ENCODE peak calls at places on chromosomes 5 and 9, in four cellular contexts. One of them, this sample, is unnamed.
A peak's percentile ranks its signal among the peaks of the same experiment; 100 is the strongest.

GRCh38 chr5:89097103-89097502 is 214.1 kb upstream of the MEF2C start:
- DNase-seq in GM23338: peak; percentile 8
- DNase-seq in A549: no peak
- DNase-seq in PC-3: no peak
- DNase-seq in this sample: no peak

GRCh38 chr9:33167084-33167948 is at the start of gene B4GALT1:
- DNase-seq in A549: peak; percentile 87
- DNase-seq in GM23338: peak; percentile 87
- DNase-seq in PC-3: peak; percentile 86
- DNase-seq in this sample: peak; percentile 93

GRCh38 chr5:101897914-101898313 is 398.2 kb downstream of the SLCO4C1 start:
- DNase-seq in A549: no peak
- DNase-seq in GM23338: peak; percentile 53
- DNase-seq in PC-3: no peak
- DNase-seq in this sample: peak; percentile 46

GRCh38 chr5:53430618-53431252 is 49.7 kb upstream of the FST start:
- DNase-seq in GM23338: peak; percentile 41
- DNase-seq in PC-3: peak; percentile 68
- DNase-seq in A549: no peak
- DNase-seq in this sample: no peak

GRCh38 chr9:127810378-127811187 is 7.9 kb downstream of the FPGS start:
- DNase-seq in GM23338: no peak
- DNase-seq in A549: no peak
- DNase-seq in PC-3: no peak
- DNase-seq in this sample: no peak

GRCh38 chr5:171596391-171596878 is 177.0 kb downstream of the FGF18 start:
- DNase-seq in GM23338: peak; percentile 79
- DNase-seq in A549: no peak
- DNase-seq in PC-3: peak; percentile 61
- DNase-seq in this sample: peak; percentile 68

GRCh38 chr9:93296889-93297480 is 113.0 kb downstream of the WNK2 start:
- DNase-seq in PC-3: no peak
- DNase-seq in GM23338: no peak
- DNase-seq in A549: no peak
- DNase-seq in this sample: no peak

GRCh38 chr9:92671323-92671722 is 1.4 kb upstream of the IPPK start:
- DNase-seq in GM23338: peak; percentile 40
- DNase-seq in A549: peak; percentile 35
- DNase-seq in PC-3: peak; percentile 81
- DNase-seq in this sample: no peak

GRCh38 chr9:589723-590122 is 251.8 kb upstream of the DMRT1 start:
- DNase-seq in GM23338: peak; percentile 36
- DNase-seq in A549: no peak
- DNase-seq in PC-3: no peak
- DNase-seq in this sample: no peak

GRCh38 chr9:10921671-10922070 is 308.9 kb upstream of the PTPRD start:
- DNase-seq in A549: no peak
- DNase-seq in GM23338: peak; percentile 86
- DNase-seq in PC-3: no peak
- DNase-seq in this sample: no peak

GRCh38 chr5:123089971-123090640 is 1.1 kb downstream of the PRDM6 start:
- DNase-seq in GM23338: peak; percentile 71
- DNase-seq in PC-3: no peak
- DNase-seq in A549: no peak
- DNase-seq in this sample: peak; percentile 69

DNA sequence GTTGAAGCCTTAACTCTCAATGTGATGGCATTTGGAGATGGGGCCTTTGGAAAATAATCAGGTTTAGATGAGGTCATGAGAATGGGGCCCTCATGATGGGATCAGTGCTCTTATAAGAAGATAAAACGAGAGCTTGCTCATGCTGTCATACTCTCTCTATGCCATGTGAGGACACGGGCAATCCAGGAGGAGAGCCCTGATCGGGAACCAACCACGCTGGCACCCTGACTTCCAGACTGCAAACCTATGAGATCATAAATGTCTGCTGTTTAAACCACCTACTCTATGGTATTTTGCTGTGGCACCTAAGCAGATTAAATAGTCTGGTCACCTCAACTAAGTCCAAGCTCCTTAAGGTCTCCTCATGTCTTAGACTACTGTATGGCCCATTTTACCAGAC is 10.0 kb downstream of the HMGCS1 start:
- DNase-seq in PC-3: no peak
- DNase-seq in GM23338: no peak
- DNase-seq in A549: no peak
- DNase-seq in this sample: no peak
- H3K4me2 ChIP-seq in PC-3: no peak overlapping the region
- H3K4me2 ChIP-seq in GM23338: peak overlapping the region; percentile 57
- H3K4me2 ChIP-seq in A549: no peak overlapping the region
- H3K4me2 ChIP-seq in this sample: no peak overlapping the region

DNA sequence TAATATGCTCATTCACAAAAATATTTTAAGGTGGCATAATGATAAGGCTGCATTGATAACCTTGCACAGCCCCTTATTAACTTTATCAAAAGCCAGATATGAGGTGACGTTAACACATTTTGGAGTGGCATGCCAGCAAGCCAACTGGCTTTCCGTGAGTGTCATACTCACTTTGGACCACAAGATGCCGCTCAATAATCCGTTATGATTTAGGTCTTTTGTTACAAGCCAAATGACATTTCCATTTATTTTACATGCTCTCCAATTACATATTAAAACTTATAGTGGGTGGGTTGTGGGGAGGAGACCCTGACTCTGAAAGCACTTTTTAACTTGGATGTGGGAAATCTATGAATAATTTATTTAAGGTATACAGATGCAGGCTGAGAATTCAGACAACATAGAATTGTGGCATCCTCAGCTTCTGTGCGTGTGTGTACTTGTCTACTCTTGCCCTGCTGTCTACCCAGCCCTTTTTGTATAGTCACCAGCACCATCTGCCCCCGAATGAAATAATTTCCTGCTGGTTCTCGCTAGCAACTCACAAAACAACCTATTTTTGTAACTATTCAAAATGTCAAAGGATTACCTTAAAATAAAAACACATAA is 305.1 kb downstream of the PSAT1 start:
- DNase-seq in A549: no peak
- DNase-seq in GM23338: peak; percentile 65
- DNase-seq in PC-3: peak; percentile 70
- DNase-seq in this sample: no peak
- H3K4me2 ChIP-seq in A549: no peak overlapping the region
- H3K4me2 ChIP-seq in GM23338: no peak overlapping the region
- H3K4me2 ChIP-seq in PC-3: peak overlapping the region; percentile 49
- H3K4me2 ChIP-seq in this sample: no peak overlapping the region

GRCh38 chr5:158746979-158747378 is 352.7 kb downstream of the EBF1 start:
- DNase-seq in PC-3: peak; percentile 70
- DNase-seq in GM23338: no peak
- DNase-seq in A549: no peak
- DNase-seq in this sample: no peak
- H3K4me2 ChIP-seq in PC-3: peak overlapping the region; percentile 28
- H3K4me2 ChIP-seq in GM23338: no peak overlapping the region
- H3K4me2 ChIP-seq in A549: no peak overlapping the region
- H3K4me2 ChIP-seq in this sample: no peak overlapping the region

GRCh38 chr5:73946926-73947455 is 321.0 kb downstream of the ARHGEF28 start:
- DNase-seq in PC-3: no peak
- DNase-seq in A549: no peak
- DNase-seq in GM23338: no peak
- DNase-seq in this sample: no peak

GRCh38 chr5:73947876-73948275 is 321.9 kb downstream of the ARHGEF28 start:
- DNase-seq in GM23338: no peak
- DNase-seq in A549: no peak
- DNase-seq in PC-3: no peak
- DNase-seq in this sample: no peak

GRCh38 chr5:73948720-73949119 is 322.7 kb downstream of the ARHGEF28 start:
- DNase-seq in PC-3: no peak
- DNase-seq in A549: no peak
- DNase-seq in GM23338: no peak
- DNase-seq in this sample: no peak

GRCh38 chr5:73946278-73946677 is 320.3 kb downstream of the ARHGEF28 start:
- DNase-seq in A549: no peak
- DNase-seq in PC-3: no peak
- DNase-seq in GM23338: no peak
- DNase-seq in this sample: no peak

DNA sequence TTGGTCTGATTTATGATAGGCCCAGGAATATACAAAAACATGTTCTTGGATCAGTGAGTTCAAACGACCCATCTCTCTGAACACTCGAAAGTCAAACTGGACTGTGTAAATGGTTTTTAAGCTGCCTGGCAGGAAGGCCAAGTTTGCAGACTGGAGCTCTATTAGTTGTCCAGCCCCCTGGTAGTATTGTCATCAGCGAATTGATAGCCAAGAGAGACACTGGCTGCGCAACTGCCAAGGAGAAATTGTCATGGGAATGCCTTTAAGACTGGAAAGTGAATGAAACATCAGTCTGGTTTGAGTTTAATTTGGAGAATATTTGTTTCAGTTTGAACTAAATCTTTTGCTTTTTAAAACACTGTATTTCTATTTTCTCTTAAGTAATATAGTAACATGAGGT is 322.3 kb downstream of the ARHGEF28 start:
- DNase-seq in A549: no peak
- DNase-seq in GM23338: no peak
- DNase-seq in PC-3: no peak
- DNase-seq in this sample: no peak
- H3K4me2 ChIP-seq in A549: no peak overlapping the region
- H3K4me2 ChIP-seq in GM23338: no peak overlapping the region
- H3K4me2 ChIP-seq in PC-3: no peak overlapping the region
- H3K4me2 ChIP-seq in this sample: no peak overlapping the region

DNA sequence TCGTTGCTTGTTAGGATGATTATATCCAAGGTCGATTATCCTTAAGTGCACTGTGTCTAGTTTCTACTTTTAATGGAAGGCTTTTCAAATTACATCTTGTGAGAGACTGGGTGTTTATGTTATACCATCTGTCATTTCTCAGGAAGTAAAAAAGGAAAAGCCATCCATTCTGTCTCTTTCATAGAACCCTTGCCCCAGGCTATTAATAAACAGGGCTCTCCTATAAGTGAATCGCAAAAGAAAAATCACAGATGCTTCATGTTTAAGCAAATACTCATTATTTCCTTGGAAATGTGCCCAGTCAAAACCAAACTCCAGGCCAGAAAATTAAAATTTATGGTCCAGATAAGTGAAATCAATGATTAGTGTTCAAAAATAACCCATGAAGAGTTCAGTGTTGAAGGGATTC is 58.1 kb downstream of the STARD4 start:
- DNase-seq in PC-3: peak; percentile 10
- DNase-seq in A549: no peak
- DNase-seq in GM23338: no peak
- DNase-seq in this sample: no peak
- H3K4me2 ChIP-seq in PC-3: no peak overlapping the region
- H3K4me2 ChIP-seq in A549: no peak overlapping the region
- H3K4me2 ChIP-seq in GM23338: no peak overlapping the region
- H3K4me2 ChIP-seq in this sample: no peak overlapping the region

GRCh38 chr5:175468892-175469291 is 9.5 kb upstream of the SFXN1 start:
- DNase-seq in GM23338: no peak
- DNase-seq in PC-3: no peak
- DNase-seq in A549: no peak
- DNase-seq in this sample: no peak

GRCh38 chr5:175469916-175470315 is 8.4 kb upstream of the SFXN1 start:
- DNase-seq in PC-3: no peak
- DNase-seq in A549: no peak
- DNase-seq in GM23338: no peak
- DNase-seq in this sample: no peak

GRCh38 chr5:175466700-175467318 is 11.6 kb upstream of the SFXN1 start:
- DNase-seq in A549: no peak
- DNase-seq in PC-3: no peak
- DNase-seq in GM23338: no peak
- DNase-seq in this sample: no peak

GRCh38 chr5:175470756-175471155 is 7.6 kb upstream of the SFXN1 start:
- DNase-seq in GM23338: no peak
- DNase-seq in PC-3: no peak
- DNase-seq in A549: no peak
- DNase-seq in this sample: no peak

DNA sequence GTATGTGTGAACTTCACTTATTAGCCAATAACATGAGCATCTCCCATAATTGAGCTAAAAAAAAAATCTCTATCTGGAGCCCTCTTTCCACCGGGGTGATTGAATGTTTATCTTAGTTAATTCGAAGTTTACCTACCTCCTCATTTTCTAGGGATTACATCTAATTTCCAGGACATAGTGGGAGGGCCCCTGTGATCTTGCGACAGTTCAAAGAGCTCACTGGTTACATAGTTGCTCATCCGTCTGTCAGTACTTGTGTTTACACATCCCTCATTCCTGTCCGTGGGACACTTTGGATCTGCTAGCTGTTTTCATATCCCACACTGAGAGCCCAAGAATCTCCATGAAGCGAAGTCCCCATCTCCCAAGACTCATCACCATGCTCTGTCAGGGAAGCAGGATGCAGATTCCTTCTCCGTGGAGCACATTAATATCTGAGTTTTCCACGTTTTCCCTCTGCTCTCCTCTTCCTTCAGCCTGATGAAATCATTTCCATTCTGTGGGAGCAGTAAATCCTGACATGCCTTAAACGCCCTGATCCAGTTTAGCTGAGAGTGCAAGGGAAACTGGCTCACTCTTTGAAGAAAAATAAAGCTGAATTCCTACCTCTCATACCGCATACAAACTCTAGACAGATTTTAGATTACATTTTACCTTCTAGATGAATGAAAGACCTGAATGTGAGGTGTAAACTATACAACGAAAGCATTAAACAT is 10.2 kb upstream of the SFXN1 start:
- DNase-seq in GM23338: no peak
- DNase-seq in A549: no peak
- DNase-seq in PC-3: no peak
- DNase-seq in this sample: no peak
- H3K4me2 ChIP-seq in GM23338: no peak overlapping the region
- H3K4me2 ChIP-seq in A549: peak overlapping the region; percentile 48
- H3K4me2 ChIP-seq in PC-3: no peak overlapping the region
- H3K4me2 ChIP-seq in this sample: no peak overlapping the region

GRCh38 chr9:123947326-123947725 is 17.4 kb upstream of the DENND1A start:
- DNase-seq in A549: no peak
- DNase-seq in PC-3: no peak
- DNase-seq in GM23338: no peak
- DNase-seq in this sample: no peak
- H3K4me2 ChIP-seq in A549: no peak overlapping the region
- H3K4me2 ChIP-seq in PC-3: no peak overlapping the region
- H3K4me2 ChIP-seq in GM23338: no peak overlapping the region
- H3K4me2 ChIP-seq in this sample: no peak overlapping the region

GRCh38 chr9:17938256-17938655 is 359.4 kb downstream of the SH3GL2 start:
- DNase-seq in A549: no peak
- DNase-seq in GM23338: no peak
- DNase-seq in PC-3: no peak
- DNase-seq in this sample: no peak

DNA sequence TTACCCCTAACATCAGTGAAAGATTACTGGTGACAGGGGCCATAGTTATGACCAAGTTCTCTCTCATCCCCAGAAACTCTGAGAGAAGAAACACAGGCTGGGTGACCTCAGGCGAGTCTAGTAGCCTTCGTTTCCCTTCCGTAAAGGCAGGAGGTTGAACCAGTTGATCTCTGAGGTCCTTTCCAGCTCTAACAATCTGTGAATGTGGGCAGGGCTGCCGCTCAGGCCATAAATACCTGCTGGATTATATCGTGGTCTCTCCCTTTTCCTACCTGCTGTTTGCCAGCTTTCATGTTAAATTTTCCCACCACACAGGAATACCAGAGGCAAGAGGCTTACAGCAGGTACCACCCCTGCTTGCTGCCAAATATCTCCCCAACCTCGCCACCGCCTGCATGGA is 357.5 kb downstream of the SH3GL2 start:
- DNase-seq in GM23338: no peak
- DNase-seq in PC-3: no peak
- DNase-seq in A549: no peak
- DNase-seq in this sample: no peak
- H3K4me2 ChIP-seq in GM23338: no peak overlapping the region
- H3K4me2 ChIP-seq in PC-3: no peak overlapping the region
- H3K4me2 ChIP-seq in A549: no peak overlapping the region
- H3K4me2 ChIP-seq in this sample: no peak overlapping the region

GRCh38 chr5:64665243-64665642 is 25.1 kb upstream of the SHISAL2B start:
- DNase-seq in A549: no peak
- DNase-seq in PC-3: no peak
- DNase-seq in GM23338: no peak
- DNase-seq in this sample: no peak
- H3K4me2 ChIP-seq in A549: no peak overlapping the region
- H3K4me2 ChIP-seq in PC-3: no peak overlapping the region
- H3K4me2 ChIP-seq in GM23338: no peak overlapping the region
- H3K4me2 ChIP-seq in this sample: no peak overlapping the region